ENCODE peak calls at places on chromosomes 5 and 9, in six cellular contexts. C is mesenteric fat pad, U is IMR-90, A is endothelial cell, B is GF-D8, M is bronchial epithelial cell. H is an unnamed sample.

GRCh38 chr5:147455321-147455720 is 54.5 kb downstream of the DPYSL3 start:
- DNase-seq in C (no peak), U (peak; percentile 28), A (no peak), B (no peak), M (peak; percentile 7), H (no peak)

GRCh38 chr5:149930060-149930753 is 14.4 kb downstream of the PDE6A start:
- DNase-seq in C (no peak), U (no peak), A (no peak), B (no peak), M (no peak), H (no peak)

GRCh38 chr9:125515281-125515680 is 191.7 kb downstream of the MAPKAP1 start:
- DNase-seq in C (no peak), U (no peak), A (no peak), B (no peak), M (no peak), H (no peak)

GRCh38 chr5:82793808-82794419 is 283.3 kb downstream of the TMEM167A start:
- DNase-seq in C (no peak), U (peak; percentile 20), A (peak; percentile 40), B (no peak), M (peak; percentile 19), H (no peak)

GRCh38 chr5:143560378-143560777 is 156.9 kb upstream of the NR3C1 start:
- DNase-seq in C (no peak), U (no peak), A (no peak), B (no peak), M (no peak), H (no peak)

GRCh38 chr5:35405938-35406337 is 175.7 kb upstream of the PRLR start:
- DNase-seq in C (no peak), U (no peak), A (no peak), B (no peak), M (no peak), H (no peak)

GRCh38 chr5:101429241-101429640 is 526.2 kb upstream of the ST8SIA4 start:
- DNase-seq in C (no peak), U (peak; percentile 62), A (no peak), B (no peak), M (no peak), H (no peak)

GRCh38 chr9:136255166-136255538 is 9.5 kb upstream of the QSOX2 start:
- DNase-seq in C (no peak), U (peak; percentile 48), A (no peak), B (no peak), M (no peak), H (no peak)

GRCh38 chr5:142327111-142327842 is 2.5 kb upstream of the SPRY4 start:
- DNase-seq in C (peak; percentile 55), U (peak; percentile 84), A (no peak), B (no peak), M (peak; percentile 76), H (no peak)

GRCh38 chr9:2150338-2150737 is 135.2 kb downstream of the SMARCA2 start:
- DNase-seq in C (no peak), U (no peak), A (no peak), B (no peak), M (no peak), H (no peak)

GRCh38 chr9:21754741-21755140 is 47.7 kb upstream of the MTAP start:
- DNase-seq in C (no peak), U (no peak), A (no peak), B (no peak), M (peak; percentile 86), H (no peak)

GRCh38 chr9:30913331-30913730 is 1471.1 kb upstream of the ACO1 start:
- DNase-seq in C (no peak), U (no peak), A (no peak), B (no peak), M (no peak), H (no peak)

GRCh38 chr9:129630967-129631672 is 5.2 kb downstream of the NTMT1 start:
- DNase-seq in C (no peak), U (peak; percentile 49), A (no peak), B (no peak), M (peak; percentile 7), H (no peak)

GRCh38 chr9:75911390-75911789 is 20.9 kb downstream of the PCSK5 start:
- DNase-seq in C (no peak), U (no peak), A (no peak), B (no peak), M (no peak), H (no peak)

GRCh38 chr5:159782197-159782994 is 133.9 kb upstream of the ADRA1B start:
- DNase-seq in C (no peak), U (no peak), A (no peak), B (no peak), M (no peak), H (no peak)

GRCh38 chr9:125646222-125647100 is 60.5 kb downstream of the MAPKAP1 start:
- DNase-seq in C (no peak), U (no peak), A (no peak), B (no peak), M (no peak), H (no peak)

GRCh38 chr9:21465859-21466518 is 16.1 kb downstream of the IFNE start:
- DNase-seq in C (no peak), U (peak; percentile 68), A (peak; percentile 43), B (no peak), M (peak; percentile 60), H (no peak)

GRCh38 chr9:63816742-63817621 is 1468.0 kb downstream of the FOXD4L5 start:
- DNase-seq in C (peak; percentile 94), U (peak; percentile 82), A (peak; percentile 70), B (no peak), M (peak; percentile 96), H (peak; percentile 90)

GRCh38 chr5:15993934-15994333 is 185.7 kb downstream of the MARCHF11 start:
- DNase-seq in C (no peak), U (peak; percentile 30), A (no peak), B (no peak), M (peak; percentile 11), H (no peak)

GRCh38 chr9:120568816-120569215 is 11.2 kb downstream of the CDK5RAP2 start:
- DNase-seq in C (no peak), U (no peak), A (no peak), B (no peak), M (no peak), H (no peak)

GRCh38 chr9:109903515-109904138 is 123.6 kb downstream of the PALM2AKAP2 start:
- DNase-seq in C (no peak), U (peak; percentile 83), A (peak; percentile 65), B (peak; percentile 53), M (peak; percentile 73), H (peak; percentile 51)

GRCh38 chr5:145925353-145925752 is 11.0 kb upstream of the SH3RF2 start:
- DNase-seq in C (no peak), U (peak; percentile 86), A (no peak), B (no peak), M (peak; percentile 92), H (no peak)

GRCh38 chr9:134215709-134216448 is 51.5 kb upstream of the RNU6ATAC start:
- DNase-seq in C (no peak), U (peak; percentile 92), A (peak; percentile 38), B (peak; percentile 52), M (no peak), H (no peak)

GRCh38 chr9:4839470-4839912 is 46.7 kb downstream of the RCL1 start:
- DNase-seq in C (no peak), U (peak; percentile 50), A (no peak), B (no peak), M (no peak), H (no peak)

GRCh38 chr9:109817846-109818472 is 38.0 kb downstream of the PALM2AKAP2 start:
- DNase-seq in C (no peak), U (peak; percentile 99), A (peak; percentile 77), B (peak; percentile 12), M (peak; percentile 93), H (peak; percentile 63)

GRCh38 chr5:17378346-17378984 is 119.6 kb upstream of the TAF11L2 start:
- DNase-seq in C (no peak), U (peak; percentile 86), A (no peak), B (no peak), M (no peak), H (no peak)

GRCh38 chr5:72600401-72600981 is 93.3 kb upstream of the ZNF366 start:
- DNase-seq in C (no peak), U (peak; percentile 95), A (no peak), B (no peak), M (peak; percentile 98), H (no peak)

GRCh38 chr5:149845601-149846000 is 99.0 kb downstream of the PDE6A start:
- DNase-seq in C (no peak), U (no peak), A (no peak), B (no peak), M (no peak), H (no peak)

GRCh38 chr5:4563400-4563799 is 576.7 kb upstream of the ADAMTS16 start:
- DNase-seq in C (no peak), U (no peak), A (peak; percentile 15), B (no peak), M (peak; percentile 36), H (no peak)

GRCh38 chr5:115170924-115171510 is 1.3 kb upstream of the TRIM36 start:
- DNase-seq in C (no peak), U (no peak), A (no peak), B (no peak), M (no peak), H (no peak)

GRCh38 chr9:131654857-131655577 is 84.9 kb downstream of the RAPGEF1 start:
- DNase-seq in C (no peak), U (no peak), A (no peak), B (no peak), M (no peak), H (no peak)

GRCh38 chr5:142506756-142507155 is 179.1 kb downstream of the FGF1 start:
- DNase-seq in C (no peak), U (no peak), A (no peak), B (no peak), M (peak; percentile 42), H (no peak)

GRCh38 chr5:160045004-160045403 is 36.1 kb downstream of the TTC1 start:
- DNase-seq in C (no peak), U (no peak), A (no peak), B (no peak), M (no peak), H (no peak)

H was measured in mesothelial cell of epicardium.